ENCODE peak calls at places on chromosomes 7 and 10, in eight cellular contexts. Y is AG04450, C is endothelial cell of umbilical vein, T is A549, N is HFF-Myc, I is HFFc6, P is ovary, E is foreskin fibroblast. D is an unnamed sample.

GRCh38 chr10:33772370-33773331 is 438.2 kb upstream of the NRP1 start:
- DNase-seq in C (peak; percentile 55), I (no peak), T (no peak), Y (no peak), N (no peak), P (no peak), E (no peak), D (no peak)

GRCh38 chr10:1425886-1426285 is 311.4 kb downstream of the ADARB2 start:
- DNase-seq in C (no peak), N (no peak), P (no peak), I (no peak), E (no peak), Y (no peak), T (no peak), D (no peak)

GRCh38 chr7:155166673-155167370 is 96.7 kb downstream of the HTR5A start:
- DNase-seq in Y (peak; percentile 91), E (no peak), T (no peak), N (peak; percentile 97), C (peak; percentile 84), I (peak; percentile 88), P (no peak), D (no peak)

GRCh38 chr7:131769241-131769640 is 212.8 kb upstream of the PODXL start:
- DNase-seq in E (no peak), P (no peak), Y (no peak), I (peak; percentile 25), N (no peak), C (no peak), T (peak; percentile 13), D (no peak)

GRCh38 chr7:133016629-133017028 is 65.3 kb downstream of the CHCHD3 start:
- DNase-seq in Y (no peak), N (peak; percentile 17), T (no peak), P (no peak), C (no peak), I (no peak), E (peak; percentile 26), D (no peak)

GRCh38 chr7:11625669-11626068 is 206.3 kb downstream of the THSD7A start:
- DNase-seq in C (peak; percentile 96), N (no peak), I (no peak), P (no peak), T (no peak), Y (no peak), E (peak; percentile 47), D (no peak)

GRCh38 chr10:104415526-104416165 is 62.0 kb downstream of the CFAP58 start:
- DNase-seq in P (no peak), C (no peak), E (no peak), T (no peak), N (no peak), I (no peak), Y (no peak), D (no peak)

GRCh38 chr10:725786-726185 is 36.3 kb upstream of the DIP2C start:
- DNase-seq in T (no peak), C (no peak), P (no peak), E (peak; percentile 11), I (peak; percentile 47), Y (no peak), N (peak; percentile 2), D (no peak)

GRCh38 chr10:95445223-95445836 is 115.8 kb downstream of the SORBS1 start:
- DNase-seq in Y (peak; percentile 11), I (peak; percentile 57), E (peak; percentile 88), N (peak; percentile 38), P (peak; percentile 62), T (peak; percentile 52), C (peak; percentile 84), D (no peak)

GRCh38 chr7:40704172-40704571 is 569.4 kb downstream of the SUGCT start:
- DNase-seq in E (no peak), T (no peak), I (no peak), N (no peak), Y (no peak), P (no peak), C (no peak), D (no peak)

GRCh38 chr7:130352335-130353074 is 7.9 kb downstream of the CPA5 start:
- DNase-seq in C (peak; percentile 62), E (peak; percentile 83), P (peak; percentile 56), Y (no peak), T (no peak), I (peak; percentile 41), N (no peak), D (no peak)

GRCh38 chr7:137873524-137873923 is 26.8 kb upstream of the DGKI start:
- DNase-seq in E (peak; percentile 90), C (no peak), N (no peak), I (peak; percentile 78), T (no peak), Y (no peak), P (no peak), D (no peak)

GRCh38 chr7:130875265-130875741 is 141.3 kb upstream of the KLF14 start:
- DNase-seq in I (no peak), Y (no peak), T (peak; percentile 75), P (peak; percentile 63), N (no peak), E (peak; percentile 66), C (peak; percentile 40), D (no peak)

GRCh38 chr10:110834622-110835219 is 37.0 kb upstream of the PDCD4 start:
- DNase-seq in P (peak; percentile 75), E (no peak), N (no peak), C (peak; percentile 69), T (no peak), Y (no peak), I (no peak), D (no peak)

GRCh38 chr10:114399576-114399975 is 4.7 kb downstream of the AFAP1L2 start:
- DNase-seq in C (no peak), E (no peak), N (no peak), Y (no peak), P (no peak), T (no peak), I (no peak), D (no peak)

GRCh38 chr7:17681965-17682364 is 258.3 kb downstream of the SNX13 start:
- DNase-seq in T (no peak), I (peak; percentile 65), N (no peak), P (no peak), Y (no peak), C (no peak), E (peak; percentile 73), D (no peak)

GRCh38 chr7:128459394-128459878 is 3.8 kb downstream of the HILPDA start:
- DNase-seq in Y (no peak), P (peak; percentile 67), E (peak; percentile 83), N (peak; percentile 40), T (peak; percentile 82), C (peak; percentile 82), I (peak; percentile 51), D (peak; percentile 47)

GRCh38 chr10:79196470-79197461 is 128.0 kb downstream of the ZMIZ1 start:
- DNase-seq in P (peak; percentile 85), Y (no peak), T (peak; percentile 82), E (peak; percentile 77), I (peak; percentile 30), C (peak; percentile 54), N (no peak), D (peak; percentile 72)

GRCh38 chr10:3452683-3453388 is 280.3 kb upstream of the PITRM1 start:
- DNase-seq in N (no peak), E (peak; percentile 93), I (peak; percentile 71), T (no peak), P (no peak), C (peak; percentile 75), Y (peak; percentile 65), D (no peak)

GRCh38 chr10:44042926-44043602 is 341.8 kb downstream of the CXCL12 start:
- DNase-seq in I (no peak), P (no peak), N (no peak), C (no peak), Y (no peak), T (no peak), E (no peak), D (no peak)

GRCh38 chr10:44043646-44044368 is 341.1 kb downstream of the CXCL12 start:
- DNase-seq in Y (no peak), T (no peak), P (no peak), E (no peak), I (no peak), C (no peak), N (no peak), D (no peak)

GRCh38 chr10:44045020-44045419 is 339.9 kb downstream of the CXCL12 start:
- DNase-seq in C (no peak), I (no peak), Y (no peak), P (no peak), E (peak; percentile 72), N (no peak), T (no peak), D (no peak)

GRCh38 chr10:44046605-44047004 is 338.3 kb downstream of the CXCL12 start:
- DNase-seq in T (no peak), C (peak; percentile 29), N (no peak), Y (peak; percentile 13), E (peak; percentile 77), P (no peak), I (peak; percentile 80), D (no peak)

GRCh38 chr10:44044549-44044948 is 340.3 kb downstream of the CXCL12 start:
- DNase-seq in E (no peak), C (no peak), P (no peak), T (no peak), N (no peak), I (no peak), Y (no peak), D (no peak)
- TF ChIP-seq CTCF in E (no peak), C (no peak), P (no peak), T (no peak), N (no peak), I (peak; percentile 24), Y (no peak), D (no peak)

DNA sequence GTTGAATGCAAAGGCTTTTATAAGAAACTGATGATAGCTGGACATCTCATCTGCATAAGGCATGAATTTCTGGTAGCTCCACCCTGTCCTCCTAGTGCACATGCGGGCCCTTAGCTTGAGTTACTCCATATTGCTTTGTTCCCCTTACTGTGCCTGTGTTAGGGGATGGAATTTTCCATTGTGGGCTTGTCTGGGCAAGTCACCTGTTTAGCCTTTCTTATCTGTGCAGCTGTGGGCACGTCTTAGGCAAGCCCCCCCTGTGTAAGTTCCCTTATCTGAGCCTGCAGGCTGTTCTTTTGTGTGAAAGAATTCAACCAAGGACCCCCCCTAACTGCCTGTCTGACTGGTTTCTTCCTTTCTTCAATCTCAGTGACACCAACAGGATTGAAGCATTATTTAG is 14.5 kb upstream of the CROT start:
- DNase-seq in T (no peak), N (no peak), C (peak; percentile 58), P (no peak), Y (no peak), E (no peak), I (no peak), D (no peak)
- TF ChIP-seq CTCF in T (no peak), N (no peak), C (no peak), P (no peak), Y (no peak), E (no peak), I (no peak), D (no peak)

GRCh38 chr10:32650246-32650655 is 204.3 kb downstream of the CCDC7 start:
- DNase-seq in P (no peak), C (no peak), Y (no peak), T (no peak), E (no peak), N (no peak), I (no peak), D (no peak)
- TF ChIP-seq CTCF in P (no peak), C (no peak), Y (no peak), T (no peak), E (no peak), N (no peak), I (no peak), D (peak; percentile 25)

GRCh38 chr10:119693262-119693957 is 32.4 kb upstream of the INPP5F start:
- DNase-seq in E (no peak), I (no peak), P (no peak), Y (no peak), N (no peak), C (no peak), T (no peak), D (peak; percentile 35)
- TF ChIP-seq CTCF in E (no peak), I (no peak), P (no peak), Y (no peak), N (no peak), C (no peak), T (no peak), D (no peak)

D was measured in natural killer cell.